ENCODE peak calls at places on chromosomes 13 and 19, in seven cellular contexts. One of them, this sample, is unnamed.

GRCh38 chr13:27489456-27489855 is 39.1 kb upstream of the MTIF3 start:
- DNase-seq in mesendoderm: no peak
- DNase-seq in small intestine: no peak
- DNase-seq in RWPE1: no peak
- DNase-seq in IMR-90: no peak
- DNase-seq in CD8-positive, alpha-beta T cell: no peak
- DNase-seq in ascending aorta: no peak
- DNase-seq in this sample: no peak

GRCh38 chr19:44585371-44586141 is 27.8 kb upstream of the IGSF23 start:
- DNase-seq in mesendoderm: no peak
- DNase-seq in IMR-90: peak
- DNase-seq in RWPE1: peak
- DNase-seq in small intestine: peak
- DNase-seq in CD8-positive, alpha-beta T cell: no peak
- DNase-seq in ascending aorta: no peak
- DNase-seq in this sample: no peak

GRCh38 chr19:18029617-18030338 is 21.8 kb downstream of the ARRDC2 start:
- DNase-seq in CD8-positive, alpha-beta T cell: no peak
- DNase-seq in small intestine: peak
- DNase-seq in ascending aorta: no peak
- DNase-seq in RWPE1: no peak
- DNase-seq in mesendoderm: no peak
- DNase-seq in IMR-90: peak
- DNase-seq in this sample: no peak

GRCh38 chr19:14517446-14517839 is 754 bp downstream of the DNAJB1 start:
- DNase-seq in RWPE1: no peak
- DNase-seq in IMR-90: peak
- DNase-seq in ascending aorta: no peak
- DNase-seq in CD8-positive, alpha-beta T cell: no peak
- DNase-seq in mesendoderm: peak
- DNase-seq in small intestine: no peak
- DNase-seq in this sample: no peak

GRCh38 chr19:4474504-4475136 is 2.5 kb downstream of the HDGFL2 start:
- DNase-seq in small intestine: no peak
- DNase-seq in IMR-90: peak
- DNase-seq in RWPE1: peak
- DNase-seq in mesendoderm: peak
- DNase-seq in CD8-positive, alpha-beta T cell: no peak
- DNase-seq in ascending aorta: no peak
- DNase-seq in this sample: no peak

GRCh38 chr19:58582985-58583384 is 9.8 kb upstream of the MZF1 start:
- DNase-seq in ascending aorta: peak
- DNase-seq in CD8-positive, alpha-beta T cell: no peak
- DNase-seq in RWPE1: no peak
- DNase-seq in mesendoderm: no peak
- DNase-seq in IMR-90: no peak
- DNase-seq in small intestine: no peak
- DNase-seq in this sample: no peak

GRCh38 chr13:79481685-79482052 is 714 bp downstream of the NDFIP2 start:
- DNase-seq in CD8-positive, alpha-beta T cell: no peak
- DNase-seq in mesendoderm: no peak
- DNase-seq in small intestine: peak
- DNase-seq in RWPE1: peak
- DNase-seq in IMR-90: no peak
- DNase-seq in ascending aorta: no peak
- DNase-seq in this sample: no peak

GRCh38 chr13:84362777-84363176 is 480.5 kb upstream of the SLITRK1 start:
- DNase-seq in small intestine: no peak
- DNase-seq in IMR-90: no peak
- DNase-seq in RWPE1: no peak
- DNase-seq in CD8-positive, alpha-beta T cell: no peak
- DNase-seq in ascending aorta: no peak
- DNase-seq in mesendoderm: no peak
- DNase-seq in this sample: no peak

GRCh38 chr13:100673376-100673830 is 1.2 kb downstream of the TMTC4 start:
- DNase-seq in CD8-positive, alpha-beta T cell: no peak
- DNase-seq in mesendoderm: peak
- DNase-seq in small intestine: no peak
- DNase-seq in RWPE1: no peak
- DNase-seq in IMR-90: no peak
- DNase-seq in ascending aorta: no peak
- DNase-seq in this sample: no peak

GRCh38 chr19:33085570-33086128 is 4.7 kb downstream of the GPATCH1 start:
- DNase-seq in RWPE1: no peak
- DNase-seq in small intestine: peak
- DNase-seq in mesendoderm: no peak
- DNase-seq in IMR-90: no peak
- DNase-seq in CD8-positive, alpha-beta T cell: no peak
- DNase-seq in ascending aorta: no peak
- DNase-seq in this sample: no peak

GRCh38 chr19:23075031-23075733 is 41.6 kb upstream of the ZNF730 start:
- DNase-seq in IMR-90: peak
- DNase-seq in RWPE1: no peak
- DNase-seq in small intestine: peak
- DNase-seq in mesendoderm: peak
- DNase-seq in CD8-positive, alpha-beta T cell: no peak
- DNase-seq in ascending aorta: peak
- DNase-seq in this sample: peak

GRCh38 chr13:75421987-75422386 is 60.0 kb downstream of the TBC1D4 start:
- DNase-seq in small intestine: no peak
- DNase-seq in mesendoderm: no peak
- DNase-seq in IMR-90: no peak
- DNase-seq in CD8-positive, alpha-beta T cell: no peak
- DNase-seq in RWPE1: no peak
- DNase-seq in ascending aorta: no peak
- DNase-seq in this sample: no peak

GRCh38 chr19:14383556-14383897 is 2.3 kb downstream of the ADGRE5 start:
- DNase-seq in ascending aorta: no peak
- DNase-seq in mesendoderm: no peak
- DNase-seq in RWPE1: no peak
- DNase-seq in IMR-90: peak
- DNase-seq in small intestine: no peak
- DNase-seq in CD8-positive, alpha-beta T cell: no peak
- DNase-seq in this sample: no peak

GRCh38 chr19:49133621-49134454 is 14.5 kb downstream of the PPFIA3 start:
- DNase-seq in mesendoderm: peak
- DNase-seq in RWPE1: peak
- DNase-seq in ascending aorta: peak
- DNase-seq in IMR-90: peak
- DNase-seq in CD8-positive, alpha-beta T cell: no peak
- DNase-seq in small intestine: peak
- DNase-seq in this sample: peak

GRCh38 chr19:30222428-30222873 is 149.7 kb upstream of the ZNF536 start:
- DNase-seq in ascending aorta: no peak
- DNase-seq in RWPE1: no peak
- DNase-seq in mesendoderm: peak
- DNase-seq in CD8-positive, alpha-beta T cell: no peak
- DNase-seq in small intestine: no peak
- DNase-seq in IMR-90: no peak
- DNase-seq in this sample: no peak

GRCh38 chr19:58559275-58560006 is 1.0 kb upstream of the UBE2M start:
- DNase-seq in small intestine: peak
- DNase-seq in ascending aorta: peak
- DNase-seq in IMR-90: peak
- DNase-seq in RWPE1: peak
- DNase-seq in CD8-positive, alpha-beta T cell: peak
- DNase-seq in mesendoderm: peak
- DNase-seq in this sample: no peak

GRCh38 chr19:45424191-45425058 is 708 bp upstream of the ERCC1 start:
- DNase-seq in mesendoderm: peak
- DNase-seq in small intestine: peak
- DNase-seq in IMR-90: peak
- DNase-seq in RWPE1: peak
- DNase-seq in ascending aorta: peak
- DNase-seq in CD8-positive, alpha-beta T cell: no peak
- DNase-seq in this sample: no peak

DNA sequence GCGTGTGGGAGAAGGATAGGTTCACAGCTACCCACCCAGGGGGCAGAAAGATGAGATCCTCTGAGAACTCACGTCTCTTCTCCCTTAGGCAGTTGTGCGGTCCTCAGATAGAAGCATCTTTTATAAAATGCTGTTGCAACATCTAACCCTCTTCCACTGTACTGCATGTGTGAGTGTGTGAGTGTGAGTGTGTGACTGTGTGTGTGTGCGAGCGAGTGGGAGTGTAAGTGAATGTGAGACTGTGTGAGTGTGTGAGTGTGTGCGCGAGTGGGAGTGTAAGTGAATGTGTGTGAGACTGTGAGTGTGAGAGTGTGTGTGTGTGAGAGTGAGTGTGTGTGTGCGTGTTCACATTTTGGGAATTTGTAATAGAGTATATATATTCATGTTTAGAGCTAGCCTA is 55.6 kb upstream of the F7 start:
- DNase-seq in RWPE1: no peak
- DNase-seq in small intestine: no peak
- DNase-seq in ascending aorta: no peak
- DNase-seq in CD8-positive, alpha-beta T cell: no peak
- DNase-seq in IMR-90: no peak
- DNase-seq in mesendoderm: no peak
- DNase-seq in this sample: no peak
- H3K27ac ChIP-seq in RWPE1: no peak
- H3K27ac ChIP-seq in small intestine: no peak
- H3K27ac ChIP-seq in ascending aorta: peak
- H3K27ac ChIP-seq in CD8-positive, alpha-beta T cell: no peak
- H3K27ac ChIP-seq in IMR-90: no peak
- H3K27ac ChIP-seq in mesendoderm: no peak
- H3K27ac ChIP-seq in this sample: peak

GRCh38 chr19:42246869-42247630 is 4.6 kb upstream of the GSK3A start:
- DNase-seq in CD8-positive, alpha-beta T cell: no peak
- DNase-seq in small intestine: no peak
- DNase-seq in IMR-90: peak
- DNase-seq in ascending aorta: no peak
- DNase-seq in mesendoderm: no peak
- DNase-seq in RWPE1: no peak
- DNase-seq in this sample: no peak
- H3K27ac ChIP-seq in CD8-positive, alpha-beta T cell: no peak
- H3K27ac ChIP-seq in small intestine: peak
- H3K27ac ChIP-seq in IMR-90: peak
- H3K27ac ChIP-seq in ascending aorta: peak
- H3K27ac ChIP-seq in mesendoderm: no peak
- H3K27ac ChIP-seq in RWPE1: peak
- H3K27ac ChIP-seq in this sample: peak

DNA sequence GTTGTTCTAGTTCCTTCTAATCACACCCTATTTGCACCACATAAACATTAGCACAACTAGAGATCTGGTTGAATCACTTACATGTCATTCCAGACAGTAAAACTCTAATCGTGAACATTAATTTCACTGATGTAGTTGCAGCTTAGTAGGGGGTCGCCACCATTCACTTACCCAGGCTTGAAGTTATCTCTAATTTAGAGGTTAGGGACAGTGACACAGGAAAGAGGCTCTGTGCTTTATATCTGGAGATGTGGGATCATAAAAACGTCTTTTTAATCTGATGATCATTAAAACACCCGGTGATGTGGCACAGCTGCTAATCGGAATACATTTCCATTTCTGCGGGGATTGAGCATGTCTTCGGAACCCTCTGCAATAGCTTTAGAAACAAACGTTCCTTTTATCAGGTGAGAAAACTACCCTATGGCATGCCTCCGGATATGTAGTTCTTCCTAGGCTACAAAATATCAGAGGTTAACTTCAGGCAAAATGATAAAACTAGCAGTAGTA is 523.0 kb downstream of the MYO16 start:
- DNase-seq in CD8-positive, alpha-beta T cell: no peak
- DNase-seq in RWPE1: no peak
- DNase-seq in ascending aorta: no peak
- DNase-seq in mesendoderm: peak
- DNase-seq in IMR-90: no peak
- DNase-seq in small intestine: no peak
- DNase-seq in this sample: no peak
- H3K27ac ChIP-seq in CD8-positive, alpha-beta T cell: no peak
- H3K27ac ChIP-seq in RWPE1: no peak
- H3K27ac ChIP-seq in ascending aorta: no peak
- H3K27ac ChIP-seq in mesendoderm: no peak
- H3K27ac ChIP-seq in IMR-90: no peak
- H3K27ac ChIP-seq in small intestine: no peak
- H3K27ac ChIP-seq in this sample: no peak

DNA sequence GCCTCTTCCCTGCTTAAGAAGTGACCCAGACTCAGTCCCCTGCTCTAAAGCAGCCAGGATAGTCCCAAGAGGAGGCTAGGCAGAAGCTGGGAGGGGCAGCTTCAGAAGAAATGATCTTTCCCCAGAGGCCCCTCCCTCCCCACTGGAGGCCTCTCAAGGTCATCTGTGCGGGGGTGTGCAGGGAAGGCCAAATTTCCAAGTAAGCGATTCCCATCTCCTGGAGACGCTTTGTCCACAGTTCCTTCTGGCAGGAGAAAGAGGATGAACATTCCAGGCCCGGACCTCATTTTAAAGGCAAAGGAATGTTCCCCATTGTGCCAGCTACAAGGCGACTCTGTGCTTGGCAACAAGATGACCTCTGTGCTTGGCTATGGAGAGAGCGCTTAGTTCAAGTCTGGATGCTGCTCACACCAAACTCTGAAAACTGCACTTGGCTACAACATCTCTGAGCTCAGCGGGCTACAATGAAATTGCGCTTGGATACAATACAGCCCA is 23.5 kb downstream of the COL5A3 start:
- DNase-seq in RWPE1: no peak
- DNase-seq in CD8-positive, alpha-beta T cell: no peak
- DNase-seq in ascending aorta: peak
- DNase-seq in mesendoderm: no peak
- DNase-seq in small intestine: no peak
- DNase-seq in IMR-90: peak
- DNase-seq in this sample: no peak
- H3K27ac ChIP-seq in RWPE1: no peak
- H3K27ac ChIP-seq in CD8-positive, alpha-beta T cell: no peak
- H3K27ac ChIP-seq in ascending aorta: peak
- H3K27ac ChIP-seq in mesendoderm: no peak
- H3K27ac ChIP-seq in small intestine: peak
- H3K27ac ChIP-seq in IMR-90: no peak
- H3K27ac ChIP-seq in this sample: no peak

This sample was measured in substantia nigra.